ENCODE peak calls at places on chromosome 12, in eight cellular contexts. Q, Z, W, P, I, H, R and Y are unnamed samples.

GRCh38 chr12:127503221-127503620 is 763.7 kb upstream of the TMEM132C start:
- DNase-seq in W (no peak), P (no peak), I (no peak), H (no peak), Q (no peak), Z (no peak), R (no peak), Y (no peak)

GRCh38 chr12:47773062-47773857 is at the start of gene SLC48A1:
- DNase-seq in P (no peak), Z (peak), H (peak), Q (peak), R (peak), W (peak), I (peak), Y (peak)

GRCh38 chr12:113190761-113191160 is 5.2 kb downstream of the RITA1 start:
- DNase-seq in W (no peak), Z (no peak), Q (no peak), I (no peak), R (peak), H (no peak), P (no peak), Y (peak)

GRCh38 chr12:12212769-12213168 is 54.1 kb downstream of the LRP6 start:
- DNase-seq in I (no peak), Z (no peak), Q (no peak), W (no peak), H (no peak), R (no peak), P (no peak), Y (no peak)

GRCh38 chr12:122080149-122081107 is 1.9 kb downstream of the MLXIP start:
- DNase-seq in Z (peak), R (peak), I (peak), H (peak), Q (peak), P (peak), W (peak), Y (no peak)

GRCh38 chr12:44015333-44015941 is 179.6 kb downstream of the TMEM117 start:
- DNase-seq in W (no peak), P (peak), Z (no peak), Q (no peak), R (peak), I (no peak), H (no peak), Y (no peak)

GRCh38 chr12:89245090-89245489 is 107.2 kb downstream of the DUSP6 start:
- DNase-seq in P (no peak), R (peak), I (no peak), Z (no peak), W (no peak), H (no peak), Q (no peak), Y (no peak)

GRCh38 chr12:95549392-95550084 is 1.7 kb downstream of the USP44 start:
- DNase-seq in Z (no peak), Q (no peak), R (no peak), P (no peak), I (no peak), W (no peak), H (no peak), Y (no peak)

GRCh38 chr12:25458047-25458552 is 95.0 kb downstream of the LMNTD1 start:
- DNase-seq in I (no peak), R (peak), Q (no peak), H (no peak), Z (no peak), W (no peak), P (peak), Y (no peak)

GRCh38 chr12:4908694-4909396 is 860 bp upstream of the KCNA1 start:
- DNase-seq in W (peak), Q (no peak), Z (no peak), R (no peak), P (no peak), I (no peak), H (no peak), Y (peak)

GRCh38 chr12:53676715-53677611 is 1.1 kb upstream of the ATP5MC2 start:
- DNase-seq in Q (peak), R (peak), Z (peak), P (peak), H (no peak), W (peak), I (peak), Y (peak)

GRCh38 chr12:106760184-106760531 is 14.3 kb upstream of the RIC8B start:
- DNase-seq in R (peak), H (peak), Q (no peak), P (no peak), I (no peak), W (no peak), Z (no peak), Y (no peak)

GRCh38 chr12:2248087-2248900 is 195.5 kb downstream of the CACNA1C start:
- DNase-seq in P (no peak), I (no peak), H (no peak), R (peak), Z (no peak), Q (peak), W (no peak), Y (no peak)

GRCh38 chr12:32893458-32893857 is 3.1 kb downstream of the PKP2 start:
- DNase-seq in W (no peak), I (no peak), Q (no peak), H (no peak), R (peak), Z (no peak), P (no peak), Y (no peak)

GRCh38 chr12:109981311-109981710 is 14.9 kb downstream of the GIT2 start:
- DNase-seq in Q (no peak), R (no peak), P (no peak), I (no peak), Z (no peak), W (no peak), H (no peak), Y (no peak)

GRCh38 chr12:64332938-64333337 is 57.6 kb downstream of the C12orf56 start:
- DNase-seq in R (no peak), W (no peak), H (no peak), I (no peak), Z (no peak), Q (no peak), P (no peak), Y (no peak)

GRCh38 chr12:127389923-127390322 is 877.0 kb upstream of the TMEM132C start:
- DNase-seq in W (no peak), P (no peak), H (no peak), Q (no peak), R (peak), Z (no peak), I (no peak), Y (no peak)

GRCh38 chr12:131990066-131990979 is 40.6 kb downstream of the EP400 start:
- DNase-seq in H (no peak), R (peak), Q (no peak), W (no peak), I (no peak), Z (no peak), P (no peak), Y (no peak)

GRCh38 chr12:114285554-114285953 is 120.4 kb downstream of the TBX5 start:
- DNase-seq in W (no peak), P (no peak), I (no peak), H (no peak), Z (no peak), Q (no peak), R (no peak), Y (no peak)

GRCh38 chr12:104232609-104233280 is 17.2 kb downstream of the TXNRD1 start:
- DNase-seq in I (no peak), Q (no peak), P (no peak), W (no peak), R (no peak), Z (no peak), H (no peak), Y (no peak)

GRCh38 chr12:86247871-86248270 is 8.3 kb downstream of the MGAT4C start:
- DNase-seq in Q (no peak), H (no peak), P (no peak), R (no peak), Z (no peak), I (no peak), W (no peak), Y (no peak)

GRCh38 chr12:112380663-112381420 is 1.4 kb downstream of the HECTD4 start:
- DNase-seq in I (no peak), P (no peak), R (no peak), Z (no peak), H (no peak), W (no peak), Q (no peak), Y (peak)

GRCh38 chr12:97151481-97151880 is 244.4 kb downstream of the NEDD1 start:
- DNase-seq in H (no peak), R (no peak), W (no peak), P (no peak), I (no peak), Z (no peak), Q (no peak), Y (no peak)

GRCh38 chr12:113664224-113664681 is 192.6 kb upstream of the LHX5 start:
- DNase-seq in I (no peak), Z (no peak), R (no peak), W (no peak), P (no peak), Q (no peak), H (no peak), Y (no peak)

GRCh38 chr12:109731231-109731731 is 17.7 kb downstream of the FAM222A start:
- DNase-seq in Z (peak), W (peak), P (no peak), H (no peak), R (no peak), I (peak), Q (peak), Y (peak)

GRCh38 chr12:53866727-53867126 is 71.9 kb upstream of the HOXC13 start:
- DNase-seq in Z (no peak), I (no peak), P (no peak), W (no peak), H (no peak), R (no peak), Q (no peak), Y (no peak)

GRCh38 chr12:26360062-26360461 is 164.7 kb downstream of the SSPN start:
- DNase-seq in I (no peak), Z (no peak), H (no peak), W (no peak), P (no peak), Q (no peak), R (no peak), Y (no peak)

GRCh38 chr12:99381992-99382391 is 265.6 kb upstream of the GARIN6 start:
- DNase-seq in R (no peak), W (no peak), P (no peak), H (no peak), Z (no peak), Q (no peak), I (no peak), Y (no peak)

GRCh38 chr12:79927772-79928474 is 7.0 kb downstream of the PPP1R12A start:
- DNase-seq in W (no peak), Z (no peak), Q (no peak), H (no peak), R (peak), P (no peak), I (no peak), Y (no peak)

GRCh38 chr12:52821826-52822660 is 8.1 kb upstream of the KRT4 start:
- DNase-seq in H (no peak), I (no peak), Q (no peak), W (no peak), Z (no peak), P (no peak), R (no peak), Y (no peak)

GRCh38 chr12:116612436-116612835 is 53.3 kb downstream of the MAP1LC3B2 start:
- DNase-seq in R (no peak), I (no peak), W (no peak), H (no peak), P (no peak), Q (no peak), Z (no peak), Y (no peak)

GRCh38 chr12:115916910-115917668 is 360.4 kb downstream of the MED13L start:
- DNase-seq in Z (peak), Q (peak), I (peak), W (peak), P (no peak), H (peak), R (peak), Y (peak)

GRCh38 chr12:131929530-131930456 is 717 bp downstream of the PUS1 start:
- DNase-seq in P (no peak), W (peak), R (peak), H (no peak), Q (no peak), I (no peak), Z (no peak), Y (peak)

GRCh38 chr12:54725233-54725843 is 77.2 kb upstream of the DCD start:
- DNase-seq in R (peak), I (no peak), Q (no peak), P (no peak), H (no peak), W (no peak), Z (no peak), Y (peak)

GRCh38 chr12:93943766-93944165 is 204.6 kb upstream of the PLXNC1 start:
- DNase-seq in Z (peak), R (peak), I (no peak), Q (peak), P (no peak), W (no peak), H (no peak), Y (no peak)

DNA sequence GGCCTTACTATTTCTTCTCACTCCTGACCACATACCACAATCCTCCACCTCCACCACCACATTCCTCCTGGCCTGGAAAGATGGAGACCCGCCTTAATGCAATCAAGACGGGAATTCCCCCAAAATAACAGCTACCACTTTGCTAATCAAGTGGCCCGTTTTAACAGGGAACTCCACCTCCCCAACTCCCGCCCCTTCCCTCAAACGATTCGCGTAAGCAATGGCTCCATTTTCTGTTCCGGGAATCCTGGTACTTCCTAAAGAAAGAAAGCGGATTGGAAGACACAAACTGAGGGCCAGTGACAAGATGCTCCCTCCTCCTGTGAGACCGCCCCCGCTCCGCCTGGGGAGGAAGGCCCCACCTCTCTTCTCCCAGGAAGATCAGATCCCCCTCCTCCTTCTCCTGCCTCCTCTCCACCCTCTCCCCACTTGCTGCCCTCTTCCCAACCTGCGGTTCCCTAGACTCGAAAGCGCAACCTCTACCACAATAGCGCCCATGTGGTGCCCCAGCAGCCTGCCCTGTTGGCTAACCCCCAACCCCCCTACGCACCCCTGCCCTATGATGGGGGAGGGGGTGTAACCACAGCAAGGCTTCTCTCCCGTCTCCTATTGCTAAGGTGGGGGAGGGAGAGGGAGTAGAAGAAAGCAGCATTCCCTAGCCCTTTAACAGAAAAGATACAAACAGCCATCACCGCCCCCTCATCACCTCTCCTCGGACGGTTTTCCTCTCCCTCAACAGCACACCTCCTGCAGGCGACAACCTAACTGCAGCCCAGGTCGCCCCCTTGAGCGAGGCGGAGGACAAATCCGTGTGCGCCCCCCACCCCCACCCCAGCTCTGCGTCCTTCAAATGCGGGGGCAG is 777 bp downstream of the ARF3 start:
- DNase-seq in Q (peak), I (peak), H (peak), R (peak), W (peak), Z (peak), P (peak), Y (peak)
- TF ChIP-seq CTCF in Q (no peak), I (no peak), H (no peak), R (peak), W (no peak), Z (no peak), P (no peak), Y (no peak)

DNA sequence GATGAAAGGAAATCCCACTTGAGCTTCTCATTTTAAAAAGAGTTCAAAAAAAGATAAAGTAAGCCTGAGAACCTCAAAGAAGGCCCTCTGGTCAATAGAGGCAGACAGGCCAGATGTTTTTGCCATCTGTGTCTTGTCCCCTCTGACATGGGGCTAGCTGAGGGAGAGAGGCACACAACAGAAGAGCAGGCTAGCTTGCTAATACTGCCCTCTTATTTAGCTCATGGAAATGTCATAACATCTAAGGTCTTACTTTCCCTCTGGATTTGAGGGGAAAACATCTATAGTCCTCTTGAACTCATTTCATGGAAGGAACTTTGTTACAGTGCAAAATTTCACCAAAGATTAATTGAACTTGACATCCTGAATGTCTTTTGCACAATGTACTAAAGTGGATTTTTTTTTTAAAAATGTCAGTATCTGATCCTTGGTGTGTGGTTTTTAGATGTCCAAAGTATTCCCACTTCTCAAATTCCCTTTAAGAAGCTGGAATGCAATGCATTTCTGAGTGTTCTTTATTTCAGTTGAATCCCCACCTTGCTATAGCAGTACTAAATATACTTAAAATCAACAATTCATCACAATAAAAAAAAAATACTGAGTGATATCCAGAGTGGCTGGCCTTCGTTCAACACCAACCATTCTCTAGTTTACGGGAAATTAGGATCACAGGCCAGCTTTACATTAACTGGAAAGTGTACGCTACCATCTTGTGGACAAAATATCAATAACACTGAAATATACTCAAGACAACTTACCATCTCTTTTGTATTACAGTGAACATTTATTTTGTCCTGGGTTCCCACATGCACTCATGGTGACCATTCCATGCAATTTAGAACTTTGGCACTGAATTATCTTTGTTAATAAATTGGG is 176.6 kb downstream of the PAH start:
- DNase-seq in Z (no peak), I (no peak), P (peak), H (no peak), Q (no peak), R (peak), W (no peak), Y (no peak)
- TF ChIP-seq CTCF in Z (no peak), I (peak), P (no peak), H (no peak), Q (no peak), R (peak), W (no peak), Y (peak)

GRCh38 chr12:6824085-6824800 is 2.6 kb downstream of the GPR162 start:
- DNase-seq in I (no peak), Q (no peak), Z (no peak), H (no peak), R (no peak), P (no peak), W (no peak), Y (no peak)
- TF ChIP-seq CTCF in I (no peak), Q (no peak), Z (no peak), H (no peak), R (no peak), P (no peak), W (no peak), Y (no peak)

DNA sequence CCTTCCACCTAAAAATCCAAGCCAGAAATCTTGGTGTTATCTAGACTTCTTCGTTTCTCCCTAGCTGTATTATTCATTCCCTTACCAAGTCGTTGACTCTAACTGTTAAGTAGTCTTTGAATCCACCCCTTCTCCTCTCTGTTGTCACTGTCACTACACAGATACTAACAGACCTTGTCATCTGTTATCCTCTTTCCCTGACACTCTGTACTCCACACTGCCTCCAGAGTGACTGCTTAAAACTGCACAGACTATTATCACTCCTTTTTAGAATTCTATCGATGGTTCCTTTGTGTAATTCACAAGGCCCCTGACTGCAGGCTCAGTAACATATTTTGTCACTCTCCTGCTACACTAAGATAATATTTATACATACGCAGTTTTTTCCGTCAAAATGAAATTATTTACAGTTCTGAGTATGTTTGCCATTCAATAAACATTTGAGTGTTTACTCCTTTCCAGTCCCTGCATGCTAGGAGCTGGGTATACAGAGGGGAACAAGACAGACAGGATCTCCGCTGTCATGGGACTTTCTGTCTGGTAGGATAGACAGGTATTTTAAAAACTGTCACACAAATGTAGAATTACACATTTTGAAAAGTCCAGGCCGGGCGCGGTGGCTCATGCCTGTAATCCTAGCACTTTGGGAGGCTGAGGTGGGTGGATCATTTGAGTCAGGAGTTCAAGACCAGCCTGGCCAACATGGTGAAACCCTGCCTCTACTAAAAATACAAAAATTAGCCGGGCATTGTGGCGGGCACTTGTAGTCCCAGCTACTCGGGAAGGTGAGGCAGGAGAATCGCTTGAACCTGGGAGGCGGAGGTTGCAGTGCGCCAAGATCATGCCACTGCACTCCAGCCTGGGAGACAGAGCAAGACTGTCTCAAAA is 3.8 kb downstream of the MARS1 start:
- DNase-seq in H (no peak), I (no peak), P (no peak), W (peak), R (no peak), Q (no peak), Z (no peak), Y (no peak)
- TF ChIP-seq CTCF in H (no peak), I (no peak), P (no peak), W (no peak), R (peak), Q (no peak), Z (no peak), Y (peak)

GRCh38 chr12:76348079-76348901 is at the start of gene BBS10:
- DNase-seq in Q (peak), W (peak), Z (peak), R (peak), H (peak), I (peak), P (peak), Y (peak)
- TF ChIP-seq CTCF in Q (peak), W (no peak), Z (peak), R (peak), H (no peak), I (peak), P (peak), Y (no peak)

GRCh38 chr12:34022079-34022830 is at the start of gene ALG10:
- DNase-seq in W (peak), Z (peak), P (peak), R (peak), I (peak), Q (peak), H (peak), Y (peak)

DNA sequence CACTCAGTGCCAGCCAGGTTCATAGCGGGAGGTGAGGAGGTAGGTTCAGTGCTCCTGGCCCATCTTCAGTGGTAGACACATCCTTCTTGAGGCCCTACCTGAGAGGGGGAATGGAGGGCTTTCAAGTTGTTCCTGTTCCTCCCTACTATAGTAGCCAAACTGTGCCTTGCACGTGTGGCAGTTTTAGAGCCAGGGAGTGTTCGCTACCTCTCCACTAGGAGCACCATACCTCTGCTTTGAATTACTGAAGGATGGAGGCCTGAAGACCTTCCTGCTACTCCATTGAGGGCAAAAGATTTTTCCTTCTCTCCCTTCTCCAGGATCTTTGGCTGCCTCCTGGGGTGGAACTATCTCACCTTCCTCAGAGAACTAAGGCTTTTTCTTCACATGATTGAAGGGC is 5.9 kb upstream of the ALG10 start:
- DNase-seq in I (no peak), P (no peak), H (no peak), R (no peak), Z (no peak), Q (no peak), W (no peak), Y (no peak)
- TF ChIP-seq CTCF in I (no peak), P (no peak), H (no peak), R (peak), Z (no peak), Q (no peak), W (no peak), Y (no peak)